ENCODE peak calls at places on chromosome 6, in four cellular contexts. V is IMR-90, R is A549, H is K562. S is an unnamed sample.

GRCh38 chr6:72784581-72784980 is 162.7 kb downstream of the KCNQ5 start:
- DNase-seq in V (peak; percentile 65), R (no peak), H (no peak), S (no peak)

GRCh38 chr6:122289721-122290501 is 109.5 kb upstream of the HSF2 start:
- DNase-seq in V (peak; percentile 7), R (no peak), H (peak; percentile 10), S (no peak)

GRCh38 chr6:100464162-100464851 is 414 bp downstream of the SIM1 start:
- DNase-seq in V (no peak), R (no peak), H (no peak), S (no peak)

GRCh38 chr6:168238159-168238887 is 81.3 kb downstream of the DACT2 start:
- DNase-seq in V (no peak), R (no peak), H (no peak), S (no peak)

GRCh38 chr6:80457044-80457933 is 350.8 kb downstream of the BCKDHB start:
- DNase-seq in V (peak; percentile 98), R (no peak), H (no peak), S (no peak)

GRCh38 chr6:2434116-2434515 is 188.7 kb upstream of the GMDS start:
- DNase-seq in V (no peak), R (no peak), H (no peak), S (no peak)

GRCh38 chr6:105573138-105573537 is 170.3 kb upstream of the PREP start:
- DNase-seq in V (no peak), R (no peak), H (no peak), S (no peak)

GRCh38 chr6:71310261-71310660 is 21.6 kb downstream of the OGFRL1 start:
- DNase-seq in V (no peak), R (no peak), H (no peak), S (no peak)

GRCh38 chr6:83708970-83709747 is at the start of gene SNAP91:
- DNase-seq in V (no peak), R (no peak), H (no peak), S (no peak)

GRCh38 chr6:152273638-152274037 is 363.5 kb downstream of the SYNE1 start:
- DNase-seq in V (no peak), R (no peak), H (no peak), S (no peak)

GRCh38 chr6:66858196-66858595 is 1151.2 kb upstream of the EYS start:
- DNase-seq in V (no peak), R (no peak), H (no peak), S (no peak)

GRCh38 chr6:118968416-118968815 is 33.5 kb upstream of the MCM9 start:
- DNase-seq in V (peak; percentile 1), R (no peak), H (peak; percentile 49), S (no peak)

GRCh38 chr6:7438011-7438410 is 48.4 kb downstream of the RIOK1 start:
- DNase-seq in V (no peak), R (no peak), H (no peak), S (no peak)

GRCh38 chr6:106693343-106693742 is 64.0 kb downstream of the QRSL1 start:
- DNase-seq in V (no peak), R (no peak), H (no peak), S (no peak)

GRCh38 chr6:108610270-108610839 is 49.6 kb downstream of the FOXO3 start:
- DNase-seq in V (no peak), R (no peak), H (no peak), S (no peak)

GRCh38 chr6:12393100-12393499 is 102.9 kb downstream of the EDN1 start:
- DNase-seq in V (no peak), R (no peak), H (no peak), S (no peak)

GRCh38 chr6:106325336-106326178 is at the start of gene ATG5:
- DNase-seq in V (peak; percentile 99), R (peak; percentile 88), H (peak; percentile 99), S (peak; percentile 97)

GRCh38 chr6:111949546-111949945 is 76.3 kb upstream of the FYN start:
- DNase-seq in V (no peak), R (no peak), H (no peak), S (no peak)

GRCh38 chr6:35782424-35782823 is 1.6 kb downstream of the CLPSL1 start:
- DNase-seq in V (no peak), R (no peak), H (no peak), S (no peak)

GRCh38 chr6:43943099-43943766 is 173.2 kb downstream of the VEGFA start:
- DNase-seq in V (no peak), R (no peak), H (no peak), S (no peak)

GRCh38 chr6:1770435-1770843 is 160.7 kb downstream of the FOXC1 start:
- DNase-seq in V (peak; percentile 37), R (no peak), H (no peak), S (peak; percentile 65)

GRCh38 chr6:145137425-145137824 is 597.9 kb downstream of the EPM2A start:
- DNase-seq in V (peak; percentile 38), R (no peak), H (peak; percentile 1), S (no peak)

GRCh38 chr6:112640895-112641294 is 293.8 kb downstream of the RFPL4B start:
- DNase-seq in V (peak; percentile 68), R (no peak), H (no peak), S (no peak)

GRCh38 chr6:113057567-113058053 is 710.5 kb downstream of the RFPL4B start:
- DNase-seq in V (peak; percentile 50), R (no peak), H (no peak), S (no peak)

GRCh38 chr6:42131531-42131930 is 10.9 kb downstream of the C6orf132 start:
- DNase-seq in V (peak; percentile 89), R (no peak), H (peak; percentile 44), S (no peak)

GRCh38 chr6:31907158-31907813 is 5.4 kb upstream of the ZBTB12 start:
- DNase-seq in V (peak; percentile 85), R (no peak), H (peak; percentile 62), S (no peak)
- TF ChIP-seq ELK1 in V (no peak), R (no peak), H (no peak), S (no peak)

DNA sequence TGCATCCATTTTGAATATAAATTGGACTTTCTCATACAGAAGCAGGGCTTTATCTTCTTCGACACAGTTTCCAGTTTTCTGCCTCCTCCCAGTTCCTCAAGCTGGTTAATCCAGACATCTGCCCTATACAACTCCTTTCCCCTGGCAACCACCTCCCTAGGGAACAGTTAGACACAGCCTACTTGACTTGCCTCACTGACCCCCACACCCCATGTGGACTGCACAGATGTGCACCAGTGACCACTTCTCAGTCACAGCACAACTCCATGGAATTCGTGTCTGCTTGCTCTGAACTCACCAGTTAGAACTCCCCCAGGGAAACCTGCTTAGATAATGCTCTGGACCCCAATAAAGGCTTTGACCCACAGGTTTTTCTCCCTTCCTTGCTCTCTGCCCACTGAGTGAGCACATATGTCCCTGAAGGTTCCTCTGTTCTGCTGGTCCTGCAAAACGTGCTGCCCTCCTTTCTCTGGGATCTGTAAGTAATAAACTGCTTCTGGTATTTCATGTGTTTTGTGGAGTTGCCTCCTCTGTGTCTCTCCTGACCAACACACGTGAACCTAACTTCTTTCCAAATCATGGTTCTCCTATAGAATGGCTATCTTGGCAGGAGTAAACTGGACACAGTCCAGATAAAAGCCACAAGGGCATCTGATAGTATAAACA is 351.2 kb downstream of the CD83 start:
- DNase-seq in V (no peak), R (no peak), H (no peak), S (no peak)
- TF ChIP-seq ELK1 in V (no peak), R (no peak), H (no peak), S (no peak)

DNA sequence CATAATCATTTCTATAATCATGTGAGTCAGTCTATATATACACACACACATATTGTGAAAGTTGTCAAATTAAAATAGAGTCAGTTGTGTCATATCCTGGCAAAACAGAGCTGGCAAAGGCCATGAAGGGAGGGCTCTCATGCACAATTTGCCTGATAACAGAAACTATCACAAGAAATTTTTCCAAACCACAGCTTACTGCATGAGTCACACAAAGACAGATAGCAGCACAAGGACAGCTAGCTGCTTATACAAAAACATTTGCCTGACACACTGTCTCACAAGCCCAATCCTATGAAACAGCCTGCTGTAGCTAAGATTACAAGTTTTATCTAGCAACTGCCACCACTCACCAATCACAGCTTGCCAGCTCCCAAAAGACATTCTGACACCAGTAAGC is 848.5 kb upstream of the MAN1A1 start:
- DNase-seq in V (no peak), R (no peak), H (peak; percentile 3), S (no peak)
- TF ChIP-seq ELK1 in V (no peak), R (no peak), H (no peak), S (no peak)

DNA sequence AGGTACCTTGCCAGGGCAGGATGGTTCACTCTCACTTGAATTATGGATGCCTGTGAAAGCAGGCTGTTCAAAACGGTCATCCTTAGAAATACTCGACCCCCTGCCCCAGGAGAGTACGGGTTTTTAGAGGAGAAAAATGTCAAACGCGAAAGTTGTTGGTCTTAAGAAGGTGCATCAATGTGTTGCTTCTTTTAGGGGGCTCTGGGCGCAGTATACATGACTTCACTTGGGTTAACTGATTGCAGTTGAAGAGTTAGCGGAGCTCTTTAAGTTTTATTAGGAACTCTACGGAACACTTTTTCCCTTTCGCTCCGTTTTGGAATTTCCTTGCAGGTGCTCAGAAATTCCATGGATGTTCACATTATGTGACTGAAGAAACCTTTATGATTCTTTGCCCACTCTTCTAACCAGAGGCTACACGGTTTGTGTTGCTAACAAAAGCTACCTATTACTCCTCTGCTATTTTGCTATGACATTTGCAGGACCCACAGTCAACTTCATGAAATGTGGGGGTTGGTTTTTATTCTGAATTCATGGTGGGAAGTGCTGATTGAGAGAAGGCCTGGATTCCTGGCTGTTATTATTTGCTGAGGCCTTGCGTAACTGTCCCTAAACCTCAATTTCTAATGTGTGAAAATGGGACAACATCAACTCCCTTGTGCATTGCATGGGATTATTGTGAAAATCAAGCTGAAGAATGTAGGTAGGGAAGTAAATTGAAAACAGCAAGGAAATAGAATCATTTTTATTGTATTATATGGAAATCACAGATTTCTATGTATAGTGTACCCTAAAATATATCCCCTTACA is 845 bp downstream of the ENPP1 start:
- DNase-seq in V (no peak), R (no peak), H (no peak), S (no peak)
- TF ChIP-seq ELK1 in V (no peak), R (no peak), H (no peak), S (no peak)

DNA sequence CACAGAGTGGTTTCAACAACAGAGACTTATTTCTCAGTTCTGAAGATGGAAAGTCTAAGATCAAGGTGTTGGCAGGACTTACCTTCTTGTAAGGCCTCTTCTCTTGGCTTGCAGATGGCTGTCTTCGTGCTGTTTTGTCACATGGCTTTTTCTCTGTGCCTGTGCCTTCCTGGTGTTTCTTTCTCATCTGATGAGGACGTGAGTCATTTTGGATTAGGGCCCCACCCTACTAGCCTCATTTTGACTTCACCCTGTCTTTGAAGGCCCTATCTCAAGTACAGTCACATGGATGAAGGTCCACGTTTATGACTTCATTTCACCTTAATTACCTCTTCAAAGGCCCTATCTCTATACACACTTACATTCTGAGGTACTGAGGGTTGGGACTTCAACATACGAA is 41.4 kb upstream of the LAMA2 start:
- DNase-seq in V (no peak), R (no peak), H (no peak), S (no peak)
- TF ChIP-seq ELK1 in V (no peak), R (no peak), H (no peak), S (no peak)

GRCh38 chr6:30770592-30770991 is 26.2 kb upstream of the IER3 start:
- DNase-seq in V (no peak), R (no peak), H (no peak), S (no peak)

GRCh38 chr6:30769853-30770160 is 25.5 kb upstream of the IER3 start:
- DNase-seq in V (no peak), R (no peak), H (no peak), S (no peak)

GRCh38 chr6:30770164-30770563 is 25.8 kb upstream of the IER3 start:
- DNase-seq in V (peak; percentile 57), R (no peak), H (no peak), S (no peak)

GRCh38 chr6:30768634-30769087 is 24.3 kb upstream of the IER3 start:
- DNase-seq in V (no peak), R (no peak), H (no peak), S (no peak)

GRCh38 chr6:30769088-30769852 is 24.9 kb upstream of the IER3 start:
- DNase-seq in V (peak; percentile 98), R (peak; percentile 93), H (peak; percentile 91), S (no peak)
- TF ChIP-seq ELK1 in V (no peak), R (no peak), H (no peak), S (no peak)

GRCh38 chr6:137975058-137975940 is 108.2 kb downstream of the TNFAIP3 start:
- DNase-seq in V (peak; percentile 22), R (no peak), H (no peak), S (peak; percentile 53)
- TF ChIP-seq ELK1 in V (no peak), R (no peak), H (no peak), S (no peak)

S was measured in GM12878.